ENCODE peak calls at places on chromosomes 3 and 15, in six cellular contexts. F, A, X, V, B and W are unnamed samples.

GRCh38 chr3:107117922-107118576 is 259.2 kb upstream of the CCDC54 start:
- DNase-seq in F (no peak), A (peak), X (peak), V (no peak), B (no peak), W (no peak)

GRCh38 chr15:74185949-74186348 is 12.4 kb downstream of the ISLR start:
- DNase-seq in F (no peak), A (no peak), X (no peak), V (no peak), B (no peak), W (no peak)

GRCh38 chr15:32878849-32879795 is 161.3 kb downstream of the GREM1 start:
- DNase-seq in F (no peak), A (no peak), X (no peak), V (no peak), B (no peak), W (no peak)

GRCh38 chr15:98420837-98421236 is 227.5 kb upstream of the IGF1R start:
- DNase-seq in F (no peak), A (no peak), X (no peak), V (no peak), B (no peak), W (no peak)

GRCh38 chr15:81175496-81175895 is 21.2 kb upstream of the IL16 start:
- DNase-seq in F (no peak), A (no peak), X (no peak), V (no peak), B (no peak), W (no peak)

GRCh38 chr3:124619887-124620599 is 110.2 kb upstream of the UMPS start:
- DNase-seq in F (no peak), A (no peak), X (no peak), V (no peak), B (no peak), W (no peak)

GRCh38 chr3:121641127-121641526 is 19.6 kb downstream of the HCLS1 start:
- DNase-seq in F (no peak), A (no peak), X (no peak), V (no peak), B (no peak), W (no peak)

GRCh38 chr3:62587579-62588031 is 214.3 kb upstream of the FEZF2 start:
- DNase-seq in F (no peak), A (no peak), X (no peak), V (no peak), B (no peak), W (no peak)

GRCh38 chr3:173876476-173876875 is 478.9 kb downstream of the NLGN1 start:
- DNase-seq in F (no peak), A (no peak), X (no peak), V (no peak), B (no peak), W (no peak)

GRCh38 chr15:72179950-72180581 is 17.5 kb downstream of the GRAMD2A start:
- DNase-seq in F (peak), A (no peak), X (no peak), V (no peak), B (peak), W (peak)

GRCh38 chr3:129984124-129984523 is 9.6 kb downstream of the TRH start:
- DNase-seq in F (no peak), A (no peak), X (no peak), V (no peak), B (no peak), W (no peak)

GRCh38 chr3:190217081-190217480 is 96.4 kb upstream of the P3H2 start:
- DNase-seq in F (no peak), A (no peak), X (no peak), V (no peak), B (no peak), W (no peak)

GRCh38 chr3:176739169-176739568 is 458.1 kb downstream of the TBL1XR1 start:
- DNase-seq in F (no peak), A (no peak), X (no peak), V (no peak), B (no peak), W (no peak)

GRCh38 chr3:54882114-54882833 is 45.6 kb downstream of the LRTM1 start:
- DNase-seq in F (no peak), A (no peak), X (no peak), V (no peak), B (peak), W (no peak)

GRCh38 chr3:102174312-102174712 is 260.5 kb upstream of the ZPLD1 start:
- DNase-seq in F (no peak), A (no peak), X (no peak), V (no peak), B (no peak), W (no peak)

GRCh38 chr15:83206971-83207621 is 527 bp downstream of the HDGFL3 start:
- DNase-seq in F (peak), A (peak), X (peak), V (peak), B (peak), W (peak)

GRCh38 chr15:77608774-77609173 is 23.9 kb downstream of the LINGO1 start:
- DNase-seq in F (no peak), A (no peak), X (no peak), V (no peak), B (no peak), W (no peak)

DNA sequence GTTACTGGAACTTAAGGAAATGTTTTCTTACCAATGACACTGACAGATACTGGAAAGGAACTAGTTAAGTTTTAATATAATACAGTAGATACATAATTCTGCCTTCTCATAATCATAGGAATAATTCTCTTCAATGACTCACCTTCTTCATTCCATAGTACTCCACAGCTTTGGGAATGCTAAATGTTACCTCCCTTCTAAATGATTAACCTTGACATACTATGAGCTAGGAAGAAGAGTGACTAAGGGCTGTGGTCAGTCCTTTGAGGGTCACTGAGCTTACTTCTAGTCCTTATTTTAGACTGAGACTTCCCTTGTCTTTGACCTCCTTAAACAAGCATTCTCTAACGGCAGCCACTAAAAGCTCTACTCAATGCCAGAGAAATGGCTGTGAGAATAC is 69.6 kb upstream of the PPIB start:
- DNase-seq in F (no peak), A (no peak), X (no peak), V (no peak), B (no peak), W (no peak)
- H3K4me3 ChIP-seq in F (no peak), A (no peak), X (no peak), V (no peak), B (no peak), W (no peak)

GRCh38 chr15:99630607-99631131 is 64.9 kb downstream of the MEF2A start:
- DNase-seq in F (no peak), A (no peak), X (no peak), V (no peak), B (no peak), W (no peak)
- TF ChIP-seq POLR2A in F (no peak), A (no peak), X (no peak), V (no peak), B (no peak), W (no peak)

GRCh38 chr3:27279153-27279552 is 90.0 kb downstream of the NEK10 start:
- DNase-seq in F (no peak), A (no peak), X (peak), V (peak), B (no peak), W (no peak)
- TF ChIP-seq CTCF in F (no peak), A (peak), X (peak), V (peak), B (no peak), W (no peak)

GRCh38 chr15:42510258-42511009 is 15.0 kb downstream of the SNAP23 start:
- DNase-seq in F (no peak), A (no peak), X (no peak), V (no peak), B (no peak), W (no peak)
- H3K4me3 ChIP-seq in F (no peak), A (no peak), X (no peak), V (no peak), B (no peak), W (no peak)

DNA sequence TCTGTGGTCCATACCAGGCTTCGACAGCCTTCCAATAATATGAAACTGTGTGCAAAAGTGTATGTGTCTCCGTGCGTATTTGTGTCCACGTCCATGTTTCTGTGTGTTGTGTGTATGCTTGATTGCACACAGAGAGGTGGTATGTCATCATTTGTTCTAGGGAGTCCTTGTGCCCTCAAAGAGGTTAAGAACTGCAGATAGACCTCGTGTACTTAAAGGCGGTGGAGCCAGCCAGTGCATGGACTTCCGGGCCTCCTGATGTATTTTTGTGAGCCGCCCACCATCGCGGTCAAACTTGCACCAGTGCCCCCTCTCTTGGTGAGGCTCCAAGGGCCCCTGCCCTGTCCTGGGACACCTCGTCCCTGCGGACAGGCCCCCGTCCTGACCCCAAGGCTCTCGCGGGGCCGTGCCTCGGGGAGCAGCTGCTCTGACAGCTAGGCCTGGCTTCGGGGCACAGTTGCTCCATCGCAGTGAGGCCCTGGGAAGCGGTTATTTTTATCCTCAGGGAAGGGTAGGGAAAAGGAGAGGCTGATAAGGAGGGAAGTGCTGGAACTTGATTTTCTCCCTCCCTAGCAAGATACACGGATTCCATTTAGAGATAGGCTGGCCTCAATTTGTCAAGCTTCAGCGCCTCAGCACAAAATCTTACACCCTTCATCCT is 1.2 kb upstream of the RYK start:
- DNase-seq in F (peak), A (peak), X (no peak), V (no peak), B (no peak), W (no peak)
- TF ChIP-seq POLR2A in F (no peak), A (no peak), X (no peak), V (no peak), B (no peak), W (no peak)

GRCh38 chr3:88334187-88334868 is 184.6 kb downstream of the C3orf38 start:
- DNase-seq in F (no peak), A (no peak), X (no peak), V (no peak), B (no peak), W (no peak)

GRCh38 chr3:88336894-88337293 is 187.1 kb downstream of the C3orf38 start:
- DNase-seq in F (no peak), A (no peak), X (no peak), V (no peak), B (no peak), W (no peak)
- TF ChIP-seq CTCF in F (no peak), A (no peak), X (no peak), V (no peak), B (no peak), W (no peak)

GRCh38 chr15:29818141-29818540 is 4.1 kb downstream of the TJP1 start:
- DNase-seq in F (no peak), A (no peak), X (no peak), V (no peak), B (no peak), W (no peak)
- H3K4me3 ChIP-seq in F (no peak), A (no peak), X (no peak), V (no peak), B (no peak), W (no peak)

GRCh38 chr3:42036483-42036823 is 54.7 kb upstream of the TRAK1 start:
- DNase-seq in F (no peak), A (no peak), X (peak), V (no peak), B (peak), W (peak)
- TF ChIP-seq POLR2A in F (no peak), A (peak), X (no peak), V (peak), B (no peak), W (no peak)

GRCh38 chr3:170225166-170225565 is 2.9 kb downstream of the PRKCI start:
- DNase-seq in F (no peak), A (no peak), X (no peak), V (no peak), B (no peak), W (no peak)

GRCh38 chr3:170226426-170226960 is 4.3 kb downstream of the PRKCI start:
- DNase-seq in F (no peak), A (no peak), X (no peak), V (no peak), B (no peak), W (no peak)

GRCh38 chr3:170220871-170221270 is 1.4 kb upstream of the PRKCI start:
- DNase-seq in F (no peak), A (no peak), X (no peak), V (no peak), B (no peak), W (no peak)

GRCh38 chr3:170221924-170222646 is at the start of gene PRKCI:
- DNase-seq in F (peak), A (peak), X (peak), V (peak), B (peak), W (peak)

GRCh38 chr3:170222647-170223541 is 670 bp downstream of the PRKCI start:
- DNase-seq in F (no peak), A (peak), X (peak), V (peak), B (no peak), W (peak)
- TF ChIP-seq CTCF in F (no peak), A (no peak), X (peak), V (no peak), B (no peak), W (no peak)